ENCODE peak calls at places on chromosomes 6 and 20, in six cellular contexts. Z is H9, U is endothelial cell of umbilical vein, K is heart right ventricle, T is GM12878, S is H1. V is an unnamed sample. For H3K27me3 and H3K4me1, the result is how much of the 10 kb centered on the place peaks cover.

GRCh38 chr6:97026298-97026697 is 101.8 kb downstream of the KLHL32 start:
- DNase-seq in Z (no peak), U (no peak), K (no peak), T (no peak), S (no peak), V (no peak)

GRCh38 chr6:86856937-86857563 is 80.3 kb upstream of the HTR1E start:
- DNase-seq in Z (no peak), U (peak), K (peak), T (no peak), S (peak), V (no peak)

GRCh38 chr6:136952714-136953260 is 30.7 kb downstream of the SLC35D3 start:
- DNase-seq in Z (no peak), U (no peak), K (no peak), T (no peak), S (no peak), V (no peak)

GRCh38 chr6:144278659-144279314 is 6.3 kb upstream of the UTRN start:
- DNase-seq in Z (no peak), U (no peak), K (no peak), T (no peak), S (no peak), V (no peak)

GRCh38 chr6:169046483-169047192 is 207.0 kb downstream of the THBS2 start:
- DNase-seq in Z (no peak), U (no peak), K (no peak), T (no peak), S (no peak), V (peak)

GRCh38 chr6:33694401-33694931 is 17.0 kb downstream of the UQCC2 start:
- DNase-seq in Z (no peak), U (peak), K (no peak), T (no peak), S (no peak), V (no peak)

GRCh38 chr20:3130051-3130600 is 29.5 kb downstream of the FASTKD5 start:
- DNase-seq in Z (no peak), U (no peak), K (no peak), T (no peak), S (no peak), V (no peak)

GRCh38 chr20:44730441-44730840 is 15.2 kb upstream of the KCNK15 start:
- DNase-seq in Z (no peak), U (peak), K (no peak), T (no peak), S (no peak), V (no peak)

GRCh38 chr20:31573555-31574295 is 31.4 kb upstream of the ID1 start:
- DNase-seq in Z (no peak), U (peak), K (no peak), T (no peak), S (no peak), V (no peak)

GRCh38 chr6:110491644-110492317 is 15.4 kb upstream of the SLC22A16 start:
- DNase-seq in Z (no peak), U (no peak), K (no peak), T (no peak), S (no peak), V (no peak)

GRCh38 chr6:27679308-27679967 is 206.5 kb upstream of the ZNF184 start:
- DNase-seq in Z (no peak), U (no peak), K (no peak), T (no peak), S (no peak), V (no peak)

GRCh38 chr6:11460001-11460668 is 77.4 kb upstream of the TMEM170B start:
- DNase-seq in Z (no peak), U (peak), K (no peak), T (peak), S (no peak), V (no peak)

GRCh38 chr20:34988176-34988540 is 32.5 kb downstream of the MYH7B start:
- DNase-seq in Z (no peak), U (no peak), K (no peak), T (no peak), S (no peak), V (no peak)

GRCh38 chr6:43759926-43760798 is 9.8 kb upstream of the VEGFA start:
- DNase-seq in Z (no peak), U (no peak), K (no peak), T (no peak), S (no peak), V (no peak)

GRCh38 chr6:146913842-146914562 is 290.2 kb upstream of the STXBP5 start:
- DNase-seq in Z (peak), U (peak), K (peak), T (no peak), S (peak), V (peak)

GRCh38 chr6:56842602-56843475 is 112.1 kb upstream of the BEND6 start:
- DNase-seq in Z (peak), U (peak), K (peak), T (no peak), S (no peak), V (peak)

GRCh38 chr6:160279850-160280249 is 21.2 kb upstream of the SLC22A2 start:
- DNase-seq in Z (no peak), U (no peak), K (no peak), T (no peak), S (no peak), V (no peak)

GRCh38 chr20:3380228-3381070 is 27.0 kb downstream of the DNAAF9 start:
- DNase-seq in Z (no peak), U (no peak), K (no peak), T (no peak), S (no peak), V (no peak)

GRCh38 chr6:18042536-18043145 is 55.2 kb upstream of the KIF13A start:
- DNase-seq in Z (no peak), U (no peak), K (no peak), T (no peak), S (no peak), V (no peak)

GRCh38 chr6:19382676-19383075 is 454.5 kb upstream of the ID4 start:
- DNase-seq in Z (no peak), U (no peak), K (no peak), T (no peak), S (no peak), V (no peak)

GRCh38 chr6:73028124-73028766 is 197.1 kb downstream of the KHDC1L start:
- DNase-seq in Z (peak), U (no peak), K (no peak), T (no peak), S (peak), V (no peak)

GRCh38 chr6:33987531-33988021 is 158.3 kb downstream of the GRM4 start:
- DNase-seq in Z (peak), U (no peak), K (no peak), T (no peak), S (no peak), V (no peak)

GRCh38 chr6:3382399-3383279 is 74.2 kb downstream of the SLC22A23 start:
- DNase-seq in Z (no peak), U (no peak), K (no peak), T (no peak), S (no peak), V (no peak)

GRCh38 chr6:13524801-13525508 is 37.6 kb upstream of the GFOD1 start:
- DNase-seq in Z (no peak), U (peak), K (no peak), T (no peak), S (no peak), V (no peak)

GRCh38 chr6:121260651-121261102 is 73.6 kb downstream of the TBC1D32 start:
- DNase-seq in Z (no peak), U (peak), K (peak), T (no peak), S (no peak), V (no peak)

GRCh38 chr6:115058414-115059211 is 715.8 kb upstream of the HS3ST5 start:
- DNase-seq in Z (no peak), U (no peak), K (no peak), T (no peak), S (no peak), V (no peak)

GRCh38 chr6:164322533-164322932 is 908.0 kb downstream of the QKI start:
- DNase-seq in Z (no peak), U (peak), K (no peak), T (no peak), S (no peak), V (no peak)

GRCh38 chr20:38270869-38271608 is 10.5 kb upstream of the KIAA1755 start:
- DNase-seq in Z (no peak), U (peak), K (peak), T (no peak), S (no peak), V (peak)

GRCh38 chr20:22763257-22763906 is 179.0 kb upstream of the FOXA2 start:
- DNase-seq in Z (no peak), U (peak), K (peak), T (no peak), S (no peak), V (peak)

GRCh38 chr6:115667478-115667996 is 393.2 kb downstream of the FRK start:
- DNase-seq in Z (no peak), U (no peak), K (no peak), T (no peak), S (no peak), V (no peak)

GRCh38 chr20:39112196-39112743 is 150.1 kb downstream of the DHX35 start:
- DNase-seq in Z (peak), U (peak), K (peak), T (no peak), S (peak), V (no peak)

GRCh38 chr6:152270301-152270925 is 366.7 kb downstream of the SYNE1 start:
- DNase-seq in Z (no peak), U (no peak), K (no peak), T (no peak), S (no peak), V (no peak)

GRCh38 chr6:159074120-159074684 is 29.4 kb upstream of the TAGAP start:
- DNase-seq in Z (peak), U (peak), K (no peak), T (no peak), S (no peak), V (no peak)

GRCh38 chr20:51206032-51206662 is 183.2 kb upstream of the KCNG1 start:
- DNase-seq in Z (peak), U (no peak), K (no peak), T (no peak), S (no peak), V (no peak)
- H3K27me3 ChIP-seq in Z (under half), U (under half), K (half or more), T (under half), S (under half), V (under half)

GRCh38 chr20:57699395-57699794 is 10.4 kb downstream of the PMEPA1 start:
- DNase-seq in Z (no peak), U (no peak), K (no peak), T (no peak), S (no peak), V (no peak)
- H3K4me1 ChIP-seq in Z (under half), U (under half), K (under half), T (under half), S (under half), V (half or more)

GRCh38 chr6:64250126-64250525 is 614.5 kb downstream of the PHF3 start:
- DNase-seq in Z (no peak), U (no peak), K (no peak), T (no peak), S (no peak), V (no peak)
- TF ChIP-seq CTCF in Z (peak), U (no peak), K (no peak), T (no peak), S (peak), V (no peak)

GRCh38 chr20:59519707-59520014 is 84.7 kb upstream of the PHACTR3 start:
- DNase-seq in Z (no peak), U (no peak), K (no peak), T (no peak), S (no peak), V (no peak)
- H3K27me3 ChIP-seq in Z (under half), U (under half), K (half or more), T (under half), S (under half), V (half or more)

GRCh38 chr6:111620168-111620567 is 14.5 kb upstream of the TRAF3IP2 start:
- DNase-seq in Z (no peak), U (no peak), K (no peak), T (no peak), S (no peak), V (no peak)

GRCh38 chr6:111624391-111625098 is 18.9 kb upstream of the TRAF3IP2 start:
- DNase-seq in Z (no peak), U (no peak), K (no peak), T (no peak), S (no peak), V (no peak)

GRCh38 chr6:111625099-111625416 is 19.4 kb upstream of the TRAF3IP2 start:
- DNase-seq in Z (no peak), U (no peak), K (no peak), T (no peak), S (no peak), V (no peak)

GRCh38 chr6:111625511-111626331 is 20.0 kb upstream of the TRAF3IP2 start:
- DNase-seq in Z (no peak), U (peak), K (peak), T (no peak), S (no peak), V (peak)

DNA sequence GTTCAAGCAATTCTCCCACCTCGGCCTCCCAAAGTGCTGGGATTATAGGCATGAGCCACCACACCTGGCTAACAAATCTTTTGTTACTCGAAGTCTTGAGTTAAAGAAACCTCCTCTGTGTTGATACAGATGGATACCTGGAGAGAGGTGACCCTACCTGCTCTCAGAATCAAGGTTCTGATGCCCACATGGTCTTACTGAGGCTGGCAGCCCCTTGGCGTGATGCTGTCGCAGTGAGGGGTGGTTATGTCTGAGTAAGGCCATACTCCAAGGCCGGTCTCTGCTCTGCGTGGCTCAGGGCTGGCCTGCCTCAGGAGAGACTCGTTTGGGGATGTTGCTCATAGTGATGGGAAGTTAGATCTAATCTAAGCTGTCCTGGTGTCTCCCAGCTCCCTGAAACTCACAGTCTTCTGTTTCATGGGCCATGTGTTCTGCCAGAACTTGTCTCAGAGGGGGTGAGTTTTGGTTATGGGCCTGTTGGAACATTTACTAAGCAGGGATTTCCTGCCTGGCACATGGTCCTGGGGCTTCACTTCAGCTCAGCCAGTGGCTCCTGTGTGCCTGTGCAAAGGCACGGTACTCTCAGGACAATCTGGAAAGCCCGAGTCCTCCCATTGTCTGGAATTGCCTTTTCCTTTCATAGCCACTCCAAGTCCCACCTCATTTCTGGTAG is 17.5 kb upstream of the TRAF3IP2 start:
- DNase-seq in Z (no peak), U (no peak), K (no peak), T (no peak), S (no peak), V (no peak)
- H3K4me1 ChIP-seq in Z (under half), U (under half), K (under half), T (under half), S (under half), V (under half)